ENCODE peak calls at places on chromosomes 1 and 21, in seven cellular contexts. P is psoas muscle, M is fibroblast of lung, H is A549, V is heart left ventricle, Z is esophagus muscularis mucosa, D is hepatocyte. L is an unnamed sample.
A peak's percentile ranks its signal among the peaks of the same experiment; 100 is the strongest.

GRCh38 chr1:3470650-3471355 is 16.3 kb downstream of the ARHGEF16 start:
- DNase-seq in P (peak; percentile 7), M (no peak), H (no peak), V (peak; percentile 42), Z (no peak), D (no peak), L (peak; percentile 69)

GRCh38 chr1:203536981-203537455 is 43.1 kb downstream of the OPTC start:
- DNase-seq in P (peak; percentile 45), M (peak; percentile 85), H (peak; percentile 72), V (no peak), Z (no peak), D (peak; percentile 82), L (peak; percentile 31)

GRCh38 chr1:47624531-47624930 is 186.7 kb downstream of the FOXD2 start:
- DNase-seq in P (no peak), M (no peak), H (no peak), V (no peak), Z (peak; percentile 87), D (peak; percentile 68), L (peak; percentile 6)

GRCh38 chr1:177343445-177343844 is 172.7 kb downstream of the BRINP2 start:
- DNase-seq in P (no peak), M (peak; percentile 49), H (no peak), V (no peak), Z (no peak), D (no peak), L (no peak)

GRCh38 chr1:45892068-45892785 is 88.8 kb downstream of the MAST2 start:
- DNase-seq in P (no peak), M (peak; percentile 89), H (peak; percentile 71), V (no peak), Z (no peak), D (peak; percentile 76), L (no peak)

GRCh38 chr1:228020686-228021525 is 14.1 kb downstream of the WNT3A start:
- DNase-seq in P (no peak), M (no peak), H (no peak), V (peak; percentile 42), Z (no peak), D (no peak), L (peak; percentile 30)

GRCh38 chr21:43315244-43316137 is 111.4 kb downstream of the SIK1 start:
- DNase-seq in P (peak; percentile 9), M (no peak), H (no peak), V (peak; percentile 54), Z (no peak), D (no peak), L (no peak)

GRCh38 chr1:114423455-114423854 is 87.5 kb downstream of the TRIM33 start:
- DNase-seq in P (no peak), M (no peak), H (no peak), V (no peak), Z (no peak), D (no peak), L (no peak)

GRCh38 chr1:31805318-31805717 is 10.5 kb downstream of the SPOCD1 start:
- DNase-seq in P (no peak), M (no peak), H (no peak), V (no peak), Z (no peak), D (no peak), L (no peak)

GRCh38 chr1:93447481-93448291 is at the start of gene FNBP1L:
- DNase-seq in P (peak; percentile 75), M (peak; percentile 59), H (peak; percentile 74), V (peak; percentile 87), Z (no peak), D (peak; percentile 94), L (peak; percentile 73)

DNA sequence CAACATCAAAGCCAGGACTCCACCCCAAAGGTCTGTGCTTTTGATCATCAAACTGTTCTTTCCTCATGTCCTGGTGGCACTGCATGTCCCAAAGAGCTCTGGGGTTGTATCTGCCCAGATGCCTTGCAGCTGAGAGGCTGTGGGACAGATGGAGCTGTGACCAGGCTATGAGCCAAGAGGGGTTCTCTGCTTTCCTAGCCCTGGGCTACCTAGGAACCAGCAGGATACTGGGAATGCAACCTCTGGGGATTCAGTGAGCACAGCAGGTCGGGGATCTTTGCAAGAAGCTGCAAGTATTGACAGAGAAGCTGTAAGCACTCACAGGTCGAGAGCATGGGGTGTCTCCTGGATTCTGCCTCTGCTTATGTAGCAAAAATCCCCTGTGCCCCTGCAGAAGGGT is 186.6 kb downstream of the GRIK3 start:
- DNase-seq in P (no peak), M (no peak), H (no peak), V (no peak), Z (no peak), D (no peak), L (no peak)
- H3K27ac ChIP-seq in P (no peak overlapping the region), M (no peak overlapping the region), H (no peak overlapping the region), V (no peak overlapping the region), Z (no peak overlapping the region), D (no peak overlapping the region), L (no peak overlapping the region)

DNA sequence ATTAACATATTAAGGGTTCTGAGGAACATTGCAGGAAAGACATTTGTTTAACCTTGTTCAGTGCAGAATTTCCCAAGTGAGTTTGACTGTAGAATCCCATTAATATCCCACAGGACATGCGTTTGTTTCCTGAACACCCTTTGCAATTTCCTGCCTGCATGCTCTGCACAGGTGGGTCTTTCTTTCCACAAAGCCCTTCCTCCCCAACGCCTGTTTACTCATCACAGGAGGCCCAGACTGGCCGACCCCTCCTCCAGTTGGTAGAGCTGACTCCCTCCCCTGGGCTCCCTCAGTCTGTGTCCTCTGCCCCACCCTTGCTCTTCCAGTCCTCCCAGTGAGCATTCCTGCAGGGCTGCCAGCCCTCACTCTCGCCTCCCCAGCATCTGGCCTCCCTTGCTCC is 47.5 kb upstream of the CTPS1 start:
- DNase-seq in P (no peak), M (no peak), H (no peak), V (no peak), Z (no peak), D (no peak), L (no peak)
- H3K27ac ChIP-seq in P (no peak overlapping the region), M (no peak overlapping the region), H (peak overlapping the region; percentile 49), V (no peak overlapping the region), Z (no peak overlapping the region), D (no peak overlapping the region), L (no peak overlapping the region)

DNA sequence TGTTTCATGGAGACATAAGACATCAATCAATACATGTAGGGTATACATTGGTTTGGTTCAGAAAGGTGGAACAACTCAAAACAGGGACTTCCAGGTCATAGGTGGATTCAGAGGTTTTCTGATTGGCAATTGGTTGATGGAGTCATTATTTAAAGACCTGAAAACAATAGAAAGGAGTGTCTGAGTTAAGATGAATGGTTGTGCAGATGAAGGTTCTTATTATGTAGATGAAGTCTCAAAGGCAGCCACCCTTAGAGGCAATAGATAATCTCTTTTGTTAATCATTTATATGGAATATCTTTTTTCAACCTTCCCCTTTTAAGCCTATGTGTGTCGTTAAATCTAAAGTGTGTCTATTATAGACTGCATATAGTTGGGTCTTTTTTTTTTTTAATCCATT is 67.8 kb upstream of the LYPLAL1 start:
- DNase-seq in P (no peak), M (no peak), H (no peak), V (no peak), Z (no peak), D (no peak), L (no peak)
- H3K27ac ChIP-seq in P (no peak overlapping the region), M (no peak overlapping the region), H (no peak overlapping the region), V (no peak overlapping the region), Z (no peak overlapping the region), D (no peak overlapping the region), L (no peak overlapping the region)

GRCh38 chr1:204873176-204873575 is 2.5 kb downstream of the NFASC start:
- DNase-seq in P (no peak), M (no peak), H (no peak), V (no peak), Z (no peak), D (no peak), L (no peak)

GRCh38 chr1:204872262-204872881 is 1.7 kb downstream of the NFASC start:
- DNase-seq in P (no peak), M (no peak), H (no peak), V (no peak), Z (no peak), D (no peak), L (no peak)

GRCh38 chr1:204874274-204874673 is 3.6 kb downstream of the NFASC start:
- DNase-seq in P (no peak), M (no peak), H (no peak), V (no peak), Z (no peak), D (no peak), L (no peak)

GRCh38 chr1:204875255-204875654 is 4.6 kb downstream of the NFASC start:
- DNase-seq in P (no peak), M (no peak), H (no peak), V (no peak), Z (no peak), D (no peak), L (no peak)

GRCh38 chr1:204873714-204874113 is 3.1 kb downstream of the NFASC start:
- DNase-seq in P (no peak), M (no peak), H (no peak), V (no peak), Z (no peak), D (no peak), L (no peak)
- H3K27ac ChIP-seq in P (no peak overlapping the region), M (no peak overlapping the region), H (no peak overlapping the region), V (no peak overlapping the region), Z (peak overlapping the region; percentile 63), D (no peak overlapping the region), L (no peak overlapping the region)

GRCh38 chr1:97920832-97921571 is at the start of gene DPYD:
- DNase-seq in P (peak; percentile 90), M (peak; percentile 86), H (peak; percentile 87), V (peak; percentile 95), Z (peak; percentile 94), D (peak; percentile 93), L (peak; percentile 92)

GRCh38 chr1:97925982-97926708 is 5.3 kb upstream of the DPYD start:
- DNase-seq in P (no peak), M (no peak), H (no peak), V (no peak), Z (no peak), D (no peak), L (no peak)

GRCh38 chr1:97920275-97920831 is 481 bp downstream of the DPYD start:
- DNase-seq in P (no peak), M (peak; percentile 44), H (peak; percentile 34), V (no peak), Z (no peak), D (no peak), L (no peak)

GRCh38 chr1:97929874-97930465 is 9.1 kb upstream of the DPYD start:
- DNase-seq in P (no peak), M (no peak), H (no peak), V (no peak), Z (no peak), D (no peak), L (no peak)

DNA sequence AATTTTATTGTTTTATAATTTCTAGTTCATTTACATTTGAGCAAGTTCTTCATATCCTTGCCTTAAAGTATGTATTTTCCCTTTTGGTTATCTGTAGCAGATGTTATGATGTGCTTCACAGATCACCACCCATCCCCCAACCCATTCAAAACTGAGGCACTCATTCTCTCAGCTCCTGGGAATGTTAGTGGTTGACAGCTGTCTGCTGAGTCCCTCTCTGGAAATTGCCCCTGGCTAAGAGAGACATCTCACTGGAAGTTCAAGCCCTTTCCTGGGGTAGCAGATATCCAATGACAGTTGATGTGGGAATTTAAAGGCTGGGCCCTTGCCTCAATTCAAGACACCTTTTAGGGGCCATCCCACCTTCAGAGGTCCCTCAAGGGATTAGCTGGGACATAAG is 4.3 kb upstream of the DPYD start:
- DNase-seq in P (no peak), M (no peak), H (no peak), V (no peak), Z (no peak), D (no peak), L (no peak)
- H3K27ac ChIP-seq in P (no peak overlapping the region), M (no peak overlapping the region), H (no peak overlapping the region), V (no peak overlapping the region), Z (no peak overlapping the region), D (no peak overlapping the region), L (no peak overlapping the region)

GRCh38 chr1:221437924-221438323 is 304.0 kb downstream of the DUSP10 start:
- DNase-seq in P (no peak), M (peak; percentile 67), H (no peak), V (no peak), Z (no peak), D (no peak), L (no peak)
- H3K27ac ChIP-seq in P (peak overlapping the region; percentile 89), M (no peak overlapping the region), H (peak overlapping the region; percentile 57), V (no peak overlapping the region), Z (no peak overlapping the region), D (no peak overlapping the region), L (no peak overlapping the region)